ENCODE peak calls at places on chromosomes 13 and 19, in six cellular contexts. P is keratinocyte, M is OCI-LY7, R is IMR-90, N is Caco-2, Y is left lung. V is an unnamed sample.
A peak's percentile ranks its signal among the peaks of the same experiment; 100 is the strongest.

GRCh38 chr19:4737955-4738580 is 14.4 kb upstream of the DPP9 start:
- DNase-seq in Y (no peak), M (no peak), P (no peak), R (no peak), N (no peak), V (no peak)

GRCh38 chr13:61728468-61728867 is 312.8 kb upstream of the PCDH20 start:
- DNase-seq in M (no peak), R (no peak), Y (no peak), P (no peak), N (no peak), V (peak; percentile 48)

GRCh38 chr19:37817180-37817911 is 38.0 kb upstream of the ZNF573 start:
- DNase-seq in P (no peak), R (peak; percentile 3), N (no peak), Y (peak; percentile 84), M (no peak), V (peak; percentile 58)

GRCh38 chr19:8451885-8452284 is 7.1 kb downstream of the HNRNPM start:
- DNase-seq in P (peak; percentile 56), R (peak; percentile 79), N (no peak), Y (no peak), M (no peak), V (peak; percentile 81)

GRCh38 chr13:95704510-95704909 is 27.6 kb downstream of the DNAJC3 start:
- DNase-seq in N (no peak), P (no peak), M (no peak), R (no peak), Y (no peak), V (no peak)

GRCh38 chr13:100566543-100566942 is 22.0 kb downstream of the GGACT start:
- DNase-seq in Y (no peak), R (peak; percentile 40), M (no peak), P (no peak), N (no peak), V (peak; percentile 60)

GRCh38 chr13:67803118-67803517 is 573.0 kb upstream of the PCDH9 start:
- DNase-seq in R (no peak), M (no peak), N (no peak), P (no peak), Y (no peak), V (no peak)

GRCh38 chr13:112768795-112769411 is 79.1 kb downstream of the ATP11A start:
- DNase-seq in M (no peak), Y (peak; percentile 92), N (no peak), R (no peak), P (no peak), V (no peak)

GRCh38 chr13:98443329-98443728 is 133.6 kb downstream of the STK24 start:
- DNase-seq in Y (no peak), M (no peak), P (peak; percentile 42), N (no peak), R (peak; percentile 92), V (peak; percentile 78)

GRCh38 chr19:17951151-17952040 is 15.5 kb upstream of the KCNN1 start:
- DNase-seq in P (no peak), Y (no peak), N (no peak), R (no peak), M (no peak), V (no peak)

GRCh38 chr13:101875717-101876393 is 423.4 kb downstream of the ITGBL1 start:
- DNase-seq in R (peak; percentile 55), Y (no peak), M (no peak), P (no peak), N (peak; percentile 37), V (peak; percentile 89)

GRCh38 chr19:54448037-54448773 is 794 bp upstream of the LENG8 start:
- DNase-seq in N (peak; percentile 64), Y (peak; percentile 82), M (peak; percentile 22), P (no peak), R (peak; percentile 68), V (peak; percentile 60)

GRCh38 chr19:45016388-45017314 is 15.4 kb downstream of the RELB start:
- DNase-seq in P (no peak), M (peak; percentile 99), N (peak; percentile 76), R (peak; percentile 63), Y (no peak), V (peak; percentile 76)

GRCh38 chr19:51441410-51442390 is 16.6 kb downstream of the SIGLEC8 start:
- DNase-seq in N (no peak), Y (no peak), R (no peak), M (peak; percentile 69), P (peak; percentile 9), V (no peak)

GRCh38 chr19:22517496-22518411 is 95.6 kb upstream of the ZNF98 start:
- DNase-seq in M (no peak), Y (peak; percentile 75), P (no peak), R (no peak), N (no peak), V (no peak)

GRCh38 chr19:41700381-41701195 is 7.8 kb upstream of the CEACAM5 start:
- DNase-seq in N (peak; percentile 38), Y (no peak), R (no peak), M (no peak), P (no peak), V (no peak)

GRCh38 chr19:16571283-16571682 is 932 bp downstream of the SLC35E1 start:
- DNase-seq in R (peak; percentile 36), Y (peak; percentile 37), P (no peak), N (no peak), M (peak; percentile 22), V (peak; percentile 56)

GRCh38 chr19:4304509-4305252 is at the start of gene FSD1:
- DNase-seq in M (peak; percentile 77), R (peak; percentile 40), Y (no peak), P (no peak), N (peak; percentile 73), V (peak; percentile 37)

GRCh38 chr13:51501592-51502205 is 48.9 kb upstream of the INTS6 start:
- DNase-seq in P (no peak), Y (no peak), N (no peak), R (peak; percentile 70), M (no peak), V (peak; percentile 76)

GRCh38 chr19:4624733-4625362 is 14.5 kb upstream of the TNFAIP8L1 start:
- DNase-seq in R (peak; percentile 32), Y (no peak), P (no peak), N (peak; percentile 68), M (no peak), V (peak; percentile 17)

GRCh38 chr13:30607908-30608307 is 9.8 kb upstream of the USPL1 start:
- DNase-seq in R (no peak), N (no peak), M (peak; percentile 89), Y (no peak), P (no peak), V (peak; percentile 4)

GRCh38 chr13:109400192-109400591 is 386.2 kb downstream of the IRS2 start:
- DNase-seq in Y (peak; percentile 86), R (no peak), N (no peak), P (no peak), M (no peak), V (peak; percentile 10)
- H3K4me3 ChIP-seq in Y (no peak overlapping the region), R (no peak overlapping the region), N (no peak overlapping the region), P (no peak overlapping the region), M (no peak overlapping the region), V (no peak overlapping the region)

DNA sequence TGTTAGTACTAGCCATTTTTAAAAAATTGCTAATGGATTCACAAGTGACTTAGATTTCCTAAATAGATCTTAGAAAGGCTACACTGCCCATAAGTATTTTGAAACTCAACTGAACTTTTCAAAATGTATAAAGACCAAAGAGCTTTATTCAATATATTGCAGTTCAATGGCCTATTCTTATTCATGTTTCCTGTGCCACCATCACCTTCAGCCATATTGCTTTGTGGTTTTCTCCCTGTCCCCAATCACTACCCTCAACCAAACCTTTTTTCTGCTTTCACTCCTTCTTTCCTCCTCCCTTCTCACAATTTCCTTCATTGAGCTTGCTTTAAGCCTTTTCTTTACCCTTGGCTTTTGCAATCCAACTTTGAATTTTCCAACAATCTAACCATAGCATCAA is 100.9 kb downstream of the MYCBP2 start:
- DNase-seq in R (no peak), Y (no peak), N (no peak), P (no peak), M (no peak), V (no peak)
- H3K36me3 ChIP-seq in R (peaks cover 11% of the 10 kb centered on the region), Y (peaks cover 40% of the 10 kb centered on the region), N (no peaks in the 10 kb centered on the region), P (no peaks in the 10 kb centered on the region), M (peaks cover 51% of the 10 kb centered on the region), V (peaks cover 1% of the 10 kb centered on the region)

GRCh38 chr13:31952641-31953380 is 78.8 kb upstream of the FRY start:
- DNase-seq in P (no peak), Y (peak; percentile 72), R (no peak), M (no peak), N (no peak), V (no peak)

GRCh38 chr13:31957772-31958171 is 73.8 kb upstream of the FRY start:
- DNase-seq in P (no peak), M (no peak), N (no peak), R (no peak), Y (no peak), V (no peak)

GRCh38 chr13:31951215-31951678 is 80.3 kb upstream of the FRY start:
- DNase-seq in N (no peak), R (peak; percentile 70), M (no peak), Y (peak; percentile 91), P (peak; percentile 19), V (peak; percentile 34)

GRCh38 chr13:31956944-31957644 is 74.5 kb upstream of the FRY start:
- DNase-seq in N (no peak), R (peak; percentile 65), M (no peak), Y (no peak), P (no peak), V (peak; percentile 65)

DNA sequence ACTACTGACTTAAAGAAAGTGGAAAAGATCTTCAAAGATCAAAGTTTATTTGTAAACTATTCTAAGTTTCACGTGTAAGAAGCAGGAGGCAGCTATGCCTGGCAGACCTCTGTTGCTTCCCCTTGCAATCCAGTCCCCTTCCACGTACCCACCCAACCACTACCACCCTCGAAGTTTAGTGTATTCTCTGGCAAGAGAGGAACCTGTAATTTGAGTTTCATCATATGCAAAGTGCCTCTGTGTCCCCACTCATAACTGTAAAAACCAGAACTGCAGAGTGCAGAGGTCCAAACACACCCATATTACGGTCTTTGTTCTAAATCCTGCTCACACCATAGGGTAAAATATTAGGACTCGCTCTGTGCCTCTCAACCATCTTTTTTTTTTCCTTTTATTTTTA is 75.8 kb upstream of the FRY start:
- DNase-seq in N (no peak), M (no peak), P (no peak), R (no peak), Y (no peak), V (no peak)
- H3K4me3 ChIP-seq in N (no peak overlapping the region), M (no peak overlapping the region), P (no peak overlapping the region), R (no peak overlapping the region), Y (no peak overlapping the region), V (no peak overlapping the region)

DNA sequence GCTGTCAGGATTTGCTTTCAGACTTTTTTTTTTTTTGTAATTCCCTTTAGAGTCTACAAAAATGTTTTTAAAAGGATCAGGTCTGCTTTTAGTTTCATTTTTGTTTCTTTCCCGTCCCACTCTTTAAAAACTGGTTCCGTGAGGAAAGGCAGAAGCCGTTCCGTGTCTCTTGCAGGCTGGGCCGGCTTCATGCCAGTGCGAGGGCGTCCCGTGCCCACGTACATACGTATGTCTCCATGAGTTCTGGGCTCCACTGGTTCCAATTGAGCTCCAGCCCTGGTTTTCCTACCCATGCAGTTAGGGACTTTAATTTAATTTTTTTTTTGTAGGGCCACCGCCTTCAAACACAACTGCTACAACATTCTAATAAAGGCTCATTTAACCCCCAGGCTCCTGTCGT is 8.8 kb downstream of the TSSK6 start:
- DNase-seq in P (no peak), R (no peak), Y (no peak), N (no peak), M (no peak), V (no peak)
- H3K36me3 ChIP-seq in P (peaks cover 24% of the 10 kb centered on the region), R (peaks cover 44% of the 10 kb centered on the region), Y (peaks cover 69% of the 10 kb centered on the region), N (no peaks in the 10 kb centered on the region), M (peaks cover 64% of the 10 kb centered on the region), V (peaks cover 19% of the 10 kb centered on the region)

GRCh38 chr19:58350871-58351557 is 2.3 kb downstream of the A1BG start:
- DNase-seq in R (no peak), N (no peak), M (no peak), P (no peak), Y (no peak), V (no peak)
- H3K4me3 ChIP-seq in R (no peak overlapping the region), N (no peak overlapping the region), M (no peak overlapping the region), P (no peak overlapping the region), Y (no peak overlapping the region), V (no peak overlapping the region)

GRCh38 chr19:40616941-40617340 is 15.8 kb downstream of the LTBP4 start:
- DNase-seq in P (no peak), M (no peak), Y (peak; percentile 61), N (no peak), R (no peak), V (no peak)
- H3K36me3 ChIP-seq in P (peaks cover 23% of the 10 kb centered on the region), M (peaks cover 15% of the 10 kb centered on the region), Y (peaks cover 24% of the 10 kb centered on the region), N (no peaks in the 10 kb centered on the region), R (peaks cover 52% of the 10 kb centered on the region), V (peaks cover 6% of the 10 kb centered on the region)

V was measured in fibroblast of lung.